ENCODE peak calls at places on chromosomes 3 and 15, in four cellular contexts. One of them, this sample, is unnamed.

GRCh38 chr3:3288288-3288687 is 108.8 kb upstream of the CRBN start:
- DNase-seq in SJCRH30: no peak
- DNase-seq in H7: no peak
- DNase-seq in GM19239: no peak
- DNase-seq in this sample: no peak

GRCh38 chr3:140170612-140171011 is 235.6 kb downstream of the CLSTN2 start:
- DNase-seq in GM19239: peak
- DNase-seq in SJCRH30: no peak
- DNase-seq in H7: no peak
- DNase-seq in this sample: no peak

GRCh38 chr3:42176635-42177034 is 85.5 kb downstream of the TRAK1 start:
- DNase-seq in GM19239: no peak
- DNase-seq in H7: no peak
- DNase-seq in SJCRH30: no peak
- DNase-seq in this sample: no peak

GRCh38 chr3:13114811-13115615 is 41.8 kb upstream of the IQSEC1 start:
- DNase-seq in H7: no peak
- DNase-seq in SJCRH30: no peak
- DNase-seq in GM19239: no peak
- DNase-seq in this sample: no peak

GRCh38 chr3:14876942-14877341 is 58.2 kb downstream of the FGD5 start:
- DNase-seq in H7: no peak
- DNase-seq in GM19239: no peak
- DNase-seq in SJCRH30: no peak
- DNase-seq in this sample: no peak

GRCh38 chr3:48528754-48529153 is 24.8 kb upstream of the SHISA5 start:
- DNase-seq in SJCRH30: no peak
- DNase-seq in GM19239: no peak
- DNase-seq in H7: no peak
- DNase-seq in this sample: no peak

GRCh38 chr3:172221550-172221949 is 182.2 kb downstream of the FNDC3B start:
- DNase-seq in H7: no peak
- DNase-seq in GM19239: no peak
- DNase-seq in SJCRH30: no peak
- DNase-seq in this sample: no peak

GRCh38 chr3:188624384-188624783 is 470.4 kb downstream of the LPP start:
- DNase-seq in H7: no peak
- DNase-seq in SJCRH30: no peak
- DNase-seq in GM19239: no peak
- DNase-seq in this sample: no peak

GRCh38 chr3:105786241-105786640 is 82.6 kb downstream of the CBLB start:
- DNase-seq in SJCRH30: no peak
- DNase-seq in GM19239: no peak
- DNase-seq in H7: no peak
- DNase-seq in this sample: no peak

GRCh38 chr3:78978037-78978436 is 789.8 kb downstream of the ROBO1 start:
- DNase-seq in H7: no peak
- DNase-seq in SJCRH30: no peak
- DNase-seq in GM19239: no peak
- DNase-seq in this sample: no peak

GRCh38 chr3:16183601-16184270 is 9.3 kb downstream of the GALNT15 start:
- DNase-seq in H7: no peak
- DNase-seq in GM19239: no peak
- DNase-seq in SJCRH30: no peak
- DNase-seq in this sample: no peak

GRCh38 chr15:71725215-71725955 is 85.0 kb upstream of the NR2E3 start:
- DNase-seq in GM19239: no peak
- DNase-seq in H7: no peak
- DNase-seq in SJCRH30: no peak
- DNase-seq in this sample: no peak

GRCh38 chr15:68537097-68537496 is 41.7 kb upstream of the CORO2B start:
- DNase-seq in SJCRH30: no peak
- DNase-seq in GM19239: no peak
- DNase-seq in H7: no peak
- DNase-seq in this sample: no peak

GRCh38 chr3:18758047-18758704 is 333.0 kb upstream of the SATB1 start:
- DNase-seq in H7: peak
- DNase-seq in SJCRH30: peak
- DNase-seq in GM19239: peak
- DNase-seq in this sample: peak

GRCh38 chr3:79041621-79042020 is 726.2 kb downstream of the ROBO1 start:
- DNase-seq in SJCRH30: peak
- DNase-seq in H7: no peak
- DNase-seq in GM19239: no peak
- DNase-seq in this sample: no peak

GRCh38 chr3:188948658-188949400 is 222.9 kb upstream of the TPRG1 start:
- DNase-seq in SJCRH30: peak
- DNase-seq in H7: no peak
- DNase-seq in GM19239: no peak
- DNase-seq in this sample: no peak